ENCODE peak calls at places on chromosome 7, in six cellular contexts. Q, S, R, M, N and L are unnamed samples.

GRCh38 chr7:157474685-157475084 is 137.9 kb downstream of the DNAJB6 start:
- DNase-seq in R (no peak), M (peak; percentile 21), Q (no peak), N (no peak), S (no peak), L (peak; percentile 69)

GRCh38 chr7:30459591-30460245 is 18.9 kb downstream of the NOD1 start:
- DNase-seq in Q (peak; percentile 94), S (no peak), R (peak; percentile 52), N (no peak), M (no peak), L (no peak)

GRCh38 chr7:90771281-90771680 is 175.2 kb downstream of the CDK14 start:
- DNase-seq in Q (peak; percentile 29), N (no peak), M (no peak), S (no peak), R (no peak), L (no peak)

GRCh38 chr7:40694041-40694809 is 559.4 kb downstream of the SUGCT start:
- DNase-seq in R (no peak), S (no peak), M (no peak), Q (no peak), N (no peak), L (no peak)

GRCh38 chr7:1101580-1102431 is 13.9 kb downstream of the GPER1 start:
- DNase-seq in M (no peak), R (no peak), N (no peak), S (peak; percentile 21), Q (no peak), L (no peak)

GRCh38 chr7:3683886-3684539 is 383.0 kb downstream of the SDK1 start:
- DNase-seq in R (no peak), M (no peak), N (no peak), S (no peak), Q (no peak), L (no peak)

GRCh38 chr7:20260219-20260618 is 43.0 kb upstream of the MACC1 start:
- DNase-seq in N (no peak), S (no peak), R (peak; percentile 60), M (no peak), Q (no peak), L (no peak)

GRCh38 chr7:147182859-147183258 is 1066.3 kb downstream of the CNTNAP2 start:
- DNase-seq in S (no peak), N (no peak), R (no peak), M (no peak), Q (no peak), L (no peak)